ENCODE peak calls at places on chromosomes 1 and 21, in six cellular contexts. One of them, this sample, is unnamed. For H3K4me1, the result is how much of the 10 kb centered on the place peaks cover.

GRCh38 chr1:246416261-246416660 is 90.8 kb downstream of the SMYD3 start:
- DNase-seq in endodermal cell: no peak
- DNase-seq in CD4-positive, CD25-positive, alpha-beta regulatory T cell: no peak
- DNase-seq in IMR-90: no peak
- DNase-seq in mesenchymal stem cell: no peak
- DNase-seq in naive thymus-derived CD4-positive, alpha-beta T cell: no peak
- DNase-seq in this sample: peak

GRCh38 chr1:151991663-151992344 is 1.9 kb downstream of the S100A10 start:
- DNase-seq in naive thymus-derived CD4-positive, alpha-beta T cell: no peak
- DNase-seq in IMR-90: no peak
- DNase-seq in endodermal cell: no peak
- DNase-seq in CD4-positive, CD25-positive, alpha-beta regulatory T cell: no peak
- DNase-seq in mesenchymal stem cell: peak
- DNase-seq in this sample: no peak

GRCh38 chr1:172601046-172601630 is 57.8 kb upstream of the FASLG start:
- DNase-seq in CD4-positive, CD25-positive, alpha-beta regulatory T cell: no peak
- DNase-seq in mesenchymal stem cell: no peak
- DNase-seq in endodermal cell: no peak
- DNase-seq in naive thymus-derived CD4-positive, alpha-beta T cell: no peak
- DNase-seq in IMR-90: no peak
- DNase-seq in this sample: no peak

GRCh38 chr1:234497589-234497988 is 18.6 kb upstream of the TARBP1 start:
- DNase-seq in naive thymus-derived CD4-positive, alpha-beta T cell: no peak
- DNase-seq in CD4-positive, CD25-positive, alpha-beta regulatory T cell: no peak
- DNase-seq in mesenchymal stem cell: no peak
- DNase-seq in endodermal cell: no peak
- DNase-seq in IMR-90: no peak
- DNase-seq in this sample: no peak

GRCh38 chr1:27574871-27575831 is 28.8 kb downstream of the AHDC1 start:
- DNase-seq in endodermal cell: peak
- DNase-seq in CD4-positive, CD25-positive, alpha-beta regulatory T cell: no peak
- DNase-seq in naive thymus-derived CD4-positive, alpha-beta T cell: no peak
- DNase-seq in IMR-90: peak
- DNase-seq in mesenchymal stem cell: peak
- DNase-seq in this sample: peak

GRCh38 chr1:84101204-84101603 is 42.9 kb upstream of the PRKACB start:
- DNase-seq in CD4-positive, CD25-positive, alpha-beta regulatory T cell: no peak
- DNase-seq in endodermal cell: no peak
- DNase-seq in IMR-90: no peak
- DNase-seq in naive thymus-derived CD4-positive, alpha-beta T cell: no peak
- DNase-seq in mesenchymal stem cell: no peak
- DNase-seq in this sample: no peak

GRCh38 chr1:93701619-93702018 is 20.0 kb upstream of the BCAR3 start:
- DNase-seq in endodermal cell: peak
- DNase-seq in mesenchymal stem cell: peak
- DNase-seq in CD4-positive, CD25-positive, alpha-beta regulatory T cell: no peak
- DNase-seq in IMR-90: peak
- DNase-seq in naive thymus-derived CD4-positive, alpha-beta T cell: no peak
- DNase-seq in this sample: peak

GRCh38 chr1:111738436-111739221 is 566 bp downstream of the INKA2 start:
- DNase-seq in endodermal cell: peak
- DNase-seq in mesenchymal stem cell: peak
- DNase-seq in IMR-90: peak
- DNase-seq in naive thymus-derived CD4-positive, alpha-beta T cell: peak
- DNase-seq in CD4-positive, CD25-positive, alpha-beta regulatory T cell: peak
- DNase-seq in this sample: peak

GRCh38 chr1:178311164-178311563 is 185.6 kb downstream of the CLEC20A start:
- DNase-seq in IMR-90: peak
- DNase-seq in mesenchymal stem cell: no peak
- DNase-seq in endodermal cell: no peak
- DNase-seq in CD4-positive, CD25-positive, alpha-beta regulatory T cell: no peak
- DNase-seq in naive thymus-derived CD4-positive, alpha-beta T cell: no peak
- DNase-seq in this sample: no peak

GRCh38 chr1:207890136-207890738 is 20.7 kb downstream of the CD34 start:
- DNase-seq in endodermal cell: no peak
- DNase-seq in CD4-positive, CD25-positive, alpha-beta regulatory T cell: no peak
- DNase-seq in mesenchymal stem cell: peak
- DNase-seq in IMR-90: peak
- DNase-seq in naive thymus-derived CD4-positive, alpha-beta T cell: no peak
- DNase-seq in this sample: peak

GRCh38 chr1:192147626-192148025 is 10.6 kb upstream of the RGS18 start:
- DNase-seq in CD4-positive, CD25-positive, alpha-beta regulatory T cell: no peak
- DNase-seq in endodermal cell: no peak
- DNase-seq in mesenchymal stem cell: peak
- DNase-seq in naive thymus-derived CD4-positive, alpha-beta T cell: no peak
- DNase-seq in IMR-90: peak
- DNase-seq in this sample: no peak

GRCh38 chr1:22184892-22185612 is 42.2 kb upstream of the WNT4 start:
- DNase-seq in naive thymus-derived CD4-positive, alpha-beta T cell: no peak
- DNase-seq in IMR-90: no peak
- DNase-seq in mesenchymal stem cell: no peak
- DNase-seq in CD4-positive, CD25-positive, alpha-beta regulatory T cell: no peak
- DNase-seq in endodermal cell: peak
- DNase-seq in this sample: peak

GRCh38 chr1:94296018-94296417 is 58.6 kb upstream of the ARHGAP29 start:
- DNase-seq in endodermal cell: no peak
- DNase-seq in IMR-90: peak
- DNase-seq in mesenchymal stem cell: no peak
- DNase-seq in CD4-positive, CD25-positive, alpha-beta regulatory T cell: no peak
- DNase-seq in naive thymus-derived CD4-positive, alpha-beta T cell: no peak
- DNase-seq in this sample: no peak

GRCh38 chr1:16975838-16976237 is 4.6 kb downstream of the MFAP2 start:
- DNase-seq in IMR-90: no peak
- DNase-seq in mesenchymal stem cell: no peak
- DNase-seq in endodermal cell: no peak
- DNase-seq in naive thymus-derived CD4-positive, alpha-beta T cell: no peak
- DNase-seq in CD4-positive, CD25-positive, alpha-beta regulatory T cell: no peak
- DNase-seq in this sample: no peak

GRCh38 chr1:243487649-243488227 is 231.9 kb downstream of the SDCCAG8 start:
- DNase-seq in naive thymus-derived CD4-positive, alpha-beta T cell: no peak
- DNase-seq in endodermal cell: peak
- DNase-seq in IMR-90: no peak
- DNase-seq in CD4-positive, CD25-positive, alpha-beta regulatory T cell: no peak
- DNase-seq in mesenchymal stem cell: no peak
- DNase-seq in this sample: no peak

GRCh38 chr1:15584489-15585363 is at the start of gene AGMAT:
- DNase-seq in endodermal cell: peak
- DNase-seq in CD4-positive, CD25-positive, alpha-beta regulatory T cell: peak
- DNase-seq in mesenchymal stem cell: peak
- DNase-seq in naive thymus-derived CD4-positive, alpha-beta T cell: peak
- DNase-seq in IMR-90: no peak
- DNase-seq in this sample: peak

GRCh38 chr1:206941766-206942418 is 4.4 kb downstream of the PIGR start:
- DNase-seq in IMR-90: no peak
- DNase-seq in mesenchymal stem cell: no peak
- DNase-seq in CD4-positive, CD25-positive, alpha-beta regulatory T cell: no peak
- DNase-seq in endodermal cell: no peak
- DNase-seq in naive thymus-derived CD4-positive, alpha-beta T cell: no peak
- DNase-seq in this sample: no peak

GRCh38 chr1:41394405-41394804 is 33.2 kb downstream of the FOXO6 start:
- DNase-seq in CD4-positive, CD25-positive, alpha-beta regulatory T cell: no peak
- DNase-seq in naive thymus-derived CD4-positive, alpha-beta T cell: no peak
- DNase-seq in mesenchymal stem cell: no peak
- DNase-seq in IMR-90: no peak
- DNase-seq in endodermal cell: peak
- DNase-seq in this sample: no peak

GRCh38 chr1:227723474-227723873 is 11.6 kb downstream of the JMJD4 start:
- DNase-seq in naive thymus-derived CD4-positive, alpha-beta T cell: no peak
- DNase-seq in CD4-positive, CD25-positive, alpha-beta regulatory T cell: no peak
- DNase-seq in endodermal cell: no peak
- DNase-seq in IMR-90: peak
- DNase-seq in mesenchymal stem cell: no peak
- DNase-seq in this sample: no peak

GRCh38 chr1:114274621-114275317 is 121.1 kb upstream of the SYT6 start:
- DNase-seq in CD4-positive, CD25-positive, alpha-beta regulatory T cell: no peak
- DNase-seq in naive thymus-derived CD4-positive, alpha-beta T cell: no peak
- DNase-seq in mesenchymal stem cell: no peak
- DNase-seq in IMR-90: no peak
- DNase-seq in endodermal cell: no peak
- DNase-seq in this sample: no peak

GRCh38 chr1:19439464-19440171 is 45.7 kb downstream of the CAPZB start:
- DNase-seq in mesenchymal stem cell: no peak
- DNase-seq in endodermal cell: peak
- DNase-seq in naive thymus-derived CD4-positive, alpha-beta T cell: peak
- DNase-seq in CD4-positive, CD25-positive, alpha-beta regulatory T cell: peak
- DNase-seq in IMR-90: no peak
- DNase-seq in this sample: no peak

DNA sequence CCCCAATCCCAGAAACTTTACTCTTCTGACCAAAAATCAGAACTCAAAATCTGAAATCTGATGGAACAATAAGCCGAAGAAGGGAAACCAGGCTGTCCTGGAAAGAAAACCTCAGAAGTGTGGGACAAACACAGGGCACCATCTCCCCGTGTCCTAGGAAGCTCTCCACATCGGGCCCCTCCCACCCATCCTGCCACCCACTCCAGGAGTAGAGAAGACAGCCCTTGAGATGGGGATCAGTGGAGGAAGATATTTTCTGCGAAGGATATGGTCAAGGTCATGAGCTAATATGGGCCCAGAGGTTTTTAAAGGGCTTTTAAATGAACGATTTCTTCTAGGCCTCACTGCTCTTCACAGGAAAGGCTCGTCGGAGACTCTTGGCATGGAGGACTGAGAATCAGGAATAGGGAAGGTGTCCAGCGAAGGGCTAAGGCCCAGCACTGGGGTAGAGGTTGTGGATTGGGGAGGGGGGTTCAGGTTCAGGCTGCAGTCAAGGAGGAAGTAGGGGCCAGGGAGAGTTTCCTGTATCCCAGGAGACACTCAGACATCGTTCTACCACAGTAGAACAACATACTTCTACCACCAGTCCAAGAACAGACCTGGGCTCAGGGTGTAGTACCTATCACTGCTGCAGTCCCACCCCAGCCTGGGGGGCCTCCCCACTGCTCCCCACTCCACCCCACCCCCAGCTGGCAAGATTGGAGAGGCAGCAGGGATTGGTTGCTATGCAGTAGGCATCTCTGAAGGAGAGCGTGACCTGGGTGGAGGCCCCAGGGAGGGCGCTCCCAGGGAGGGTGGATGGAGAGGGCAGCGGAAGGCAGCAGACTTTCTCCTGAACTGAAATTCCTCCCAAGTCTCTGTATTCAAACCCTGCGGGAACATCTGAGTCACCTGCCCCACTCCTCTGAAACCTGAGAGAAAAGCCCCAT is 1.2 kb upstream of the S100A5 start:
- DNase-seq in IMR-90: no peak
- DNase-seq in mesenchymal stem cell: no peak
- DNase-seq in naive thymus-derived CD4-positive, alpha-beta T cell: no peak
- DNase-seq in CD4-positive, CD25-positive, alpha-beta regulatory T cell: no peak
- DNase-seq in endodermal cell: no peak
- DNase-seq in this sample: no peak
- H3K4me1 ChIP-seq in IMR-90: under half
- H3K4me1 ChIP-seq in mesenchymal stem cell: half or more
- H3K4me1 ChIP-seq in naive thymus-derived CD4-positive, alpha-beta T cell: half or more
- H3K4me1 ChIP-seq in CD4-positive, CD25-positive, alpha-beta regulatory T cell: half or more
- H3K4me1 ChIP-seq in endodermal cell: under half
- H3K4me1 ChIP-seq in this sample: under half

GRCh38 chr1:115495603-115496002 is 146.2 kb upstream of the VANGL1 start:
- DNase-seq in endodermal cell: no peak
- DNase-seq in mesenchymal stem cell: peak
- DNase-seq in CD4-positive, CD25-positive, alpha-beta regulatory T cell: no peak
- DNase-seq in IMR-90: peak
- DNase-seq in naive thymus-derived CD4-positive, alpha-beta T cell: no peak
- DNase-seq in this sample: peak
- H3K4me1 ChIP-seq in endodermal cell: under half
- H3K4me1 ChIP-seq in mesenchymal stem cell: under half
- H3K4me1 ChIP-seq in CD4-positive, CD25-positive, alpha-beta regulatory T cell: under half
- H3K4me1 ChIP-seq in IMR-90: under half
- H3K4me1 ChIP-seq in naive thymus-derived CD4-positive, alpha-beta T cell: under half
- H3K4me1 ChIP-seq in this sample: under half

GRCh38 chr1:3192825-3193224 is 123.8 kb downstream of the PRDM16 start:
- DNase-seq in CD4-positive, CD25-positive, alpha-beta regulatory T cell: no peak
- DNase-seq in endodermal cell: no peak
- DNase-seq in IMR-90: no peak
- DNase-seq in mesenchymal stem cell: no peak
- DNase-seq in naive thymus-derived CD4-positive, alpha-beta T cell: no peak
- DNase-seq in this sample: peak
- H3K4me1 ChIP-seq in CD4-positive, CD25-positive, alpha-beta regulatory T cell: under half
- H3K4me1 ChIP-seq in endodermal cell: under half
- H3K4me1 ChIP-seq in IMR-90: under half
- H3K4me1 ChIP-seq in mesenchymal stem cell: under half
- H3K4me1 ChIP-seq in naive thymus-derived CD4-positive, alpha-beta T cell: under half
- H3K4me1 ChIP-seq in this sample: under half

DNA sequence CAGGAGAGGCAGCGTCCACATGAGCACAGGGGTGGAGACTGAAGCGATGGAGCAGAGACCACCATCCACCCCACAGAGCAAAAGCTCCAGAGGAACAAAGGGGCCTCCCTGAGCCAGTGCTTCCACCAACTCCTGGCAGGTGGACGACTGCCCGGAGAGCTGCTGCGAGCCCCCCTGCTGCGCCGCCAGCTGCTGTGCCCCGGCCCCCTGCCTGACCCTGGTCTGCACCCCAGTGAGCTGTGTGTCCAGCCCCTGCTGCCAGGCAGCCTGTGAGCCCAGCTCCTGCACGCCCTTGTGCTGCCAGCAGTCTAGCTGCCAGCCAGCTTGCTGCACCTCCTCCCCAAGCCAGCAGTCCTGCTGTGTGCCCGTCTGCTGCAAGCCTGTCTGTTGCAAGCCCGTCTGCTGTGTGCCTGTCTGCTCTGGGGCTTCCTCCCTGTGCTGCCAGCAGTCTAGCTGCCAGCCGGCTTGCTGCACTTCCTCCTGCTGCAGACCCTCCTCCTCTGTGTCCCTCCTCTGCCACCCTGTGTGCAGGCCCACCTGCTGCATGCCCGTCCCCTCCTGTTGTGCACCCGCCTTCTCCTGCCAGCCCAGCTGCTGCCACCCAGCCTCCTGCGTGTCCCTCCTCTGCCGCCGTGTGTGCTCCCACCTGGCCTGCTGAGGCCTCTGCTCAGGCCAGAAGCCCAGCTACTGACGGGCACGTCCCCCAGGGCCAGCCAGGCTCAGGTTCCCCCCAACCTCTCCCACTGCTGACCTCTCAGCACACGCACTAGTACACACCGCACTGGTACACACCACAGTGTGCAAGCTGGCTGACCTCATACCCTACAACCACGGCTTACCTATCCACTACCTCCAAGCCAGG is 5.4 kb downstream of the KRTAP10-12 start:
- DNase-seq in CD4-positive, CD25-positive, alpha-beta regulatory T cell: no peak
- DNase-seq in mesenchymal stem cell: no peak
- DNase-seq in naive thymus-derived CD4-positive, alpha-beta T cell: no peak
- DNase-seq in IMR-90: no peak
- DNase-seq in endodermal cell: peak
- DNase-seq in this sample: peak
- H3K4me1 ChIP-seq in CD4-positive, CD25-positive, alpha-beta regulatory T cell: under half
- H3K4me1 ChIP-seq in mesenchymal stem cell: under half
- H3K4me1 ChIP-seq in naive thymus-derived CD4-positive, alpha-beta T cell: under half
- H3K4me1 ChIP-seq in IMR-90: under half
- H3K4me1 ChIP-seq in endodermal cell: under half
- H3K4me1 ChIP-seq in this sample: under half